ENCODE peak calls at places on chromosomes 11 and 22, in five cellular contexts. One of them, this sample, is unnamed.

GRCh38 chr11:114111369-114112042 is 52.0 kb downstream of the ZBTB16 start:
- DNase-seq in IMR-90: no peak
- DNase-seq in GM12878: no peak
- DNase-seq in K562: no peak
- DNase-seq in A549: no peak
- DNase-seq in this sample: no peak

GRCh38 chr11:9838961-9839360 is 175.1 kb downstream of the SWAP70 start:
- DNase-seq in IMR-90: no peak
- DNase-seq in GM12878: peak
- DNase-seq in K562: no peak
- DNase-seq in A549: no peak
- DNase-seq in this sample: no peak

GRCh38 chr11:76742912-76743311 is 40.2 kb upstream of the TSKU start:
- DNase-seq in IMR-90: peak
- DNase-seq in GM12878: no peak
- DNase-seq in K562: no peak
- DNase-seq in A549: no peak
- DNase-seq in this sample: no peak

GRCh38 chr22:32050678-32051515 is 7.8 kb downstream of the SLC5A1 start:
- DNase-seq in IMR-90: peak
- DNase-seq in GM12878: peak
- DNase-seq in K562: peak
- DNase-seq in A549: peak
- DNase-seq in this sample: no peak

GRCh38 chr11:83272627-83273026 is 13.5 kb downstream of the CCDC90B start:
- DNase-seq in IMR-90: peak
- DNase-seq in GM12878: no peak
- DNase-seq in K562: no peak
- DNase-seq in A549: no peak
- DNase-seq in this sample: no peak

GRCh38 chr22:37198290-37199102 is 10.4 kb upstream of the C1QTNF6 start:
- DNase-seq in IMR-90: peak
- DNase-seq in GM12878: no peak
- DNase-seq in K562: peak
- DNase-seq in A549: peak
- DNase-seq in this sample: peak

GRCh38 chr11:19367051-19367709 is 126.4 kb upstream of the E2F8 start:
- DNase-seq in IMR-90: peak
- DNase-seq in GM12878: no peak
- DNase-seq in K562: no peak
- DNase-seq in A549: no peak
- DNase-seq in this sample: no peak

GRCh38 chr11:59705281-59705680 is 8.4 kb downstream of the OR10V1 start:
- DNase-seq in IMR-90: peak
- DNase-seq in GM12878: no peak
- DNase-seq in K562: no peak
- DNase-seq in A549: no peak
- DNase-seq in this sample: no peak

GRCh38 chr11:87778341-87778740 is 396.9 kb downstream of the RAB38 start:
- DNase-seq in IMR-90: no peak
- DNase-seq in GM12878: no peak
- DNase-seq in K562: no peak
- DNase-seq in A549: no peak
- DNase-seq in this sample: no peak

GRCh38 chr22:40808018-40808841 is 10.9 kb downstream of the SLC25A17 start:
- DNase-seq in IMR-90: peak
- DNase-seq in GM12878: no peak
- DNase-seq in K562: no peak
- DNase-seq in A549: no peak
- DNase-seq in this sample: no peak

GRCh38 chr22:24758164-24758799 is 16.2 kb downstream of the PIWIL3 start:
- DNase-seq in IMR-90: peak
- DNase-seq in GM12878: no peak
- DNase-seq in K562: peak
- DNase-seq in A549: peak
- DNase-seq in this sample: peak

GRCh38 chr11:70496591-70497535 is 98.5 kb downstream of the CTTN start:
- DNase-seq in IMR-90: no peak
- DNase-seq in GM12878: no peak
- DNase-seq in K562: no peak
- DNase-seq in A549: no peak
- DNase-seq in this sample: no peak

GRCh38 chr22:47472636-47473035 is 710.2 kb downstream of the TBC1D22A start:
- DNase-seq in IMR-90: no peak
- DNase-seq in GM12878: no peak
- DNase-seq in K562: no peak
- DNase-seq in A549: no peak
- DNase-seq in this sample: no peak

GRCh38 chr11:128302425-128303186 is 284.8 kb downstream of the ETS1 start:
- DNase-seq in IMR-90: no peak
- DNase-seq in GM12878: peak
- DNase-seq in K562: no peak
- DNase-seq in A549: no peak
- DNase-seq in this sample: peak

GRCh38 chr11:58934945-58935513 is 4.3 kb upstream of the GLYATL1 start:
- DNase-seq in IMR-90: no peak
- DNase-seq in GM12878: no peak
- DNase-seq in K562: no peak
- DNase-seq in A549: no peak
- DNase-seq in this sample: no peak

GRCh38 chr11:3169952-3170755 is 5.0 kb upstream of the OSBPL5 start:
- DNase-seq in IMR-90: peak
- DNase-seq in GM12878: no peak
- DNase-seq in K562: no peak
- DNase-seq in A549: no peak
- DNase-seq in this sample: no peak

GRCh38 chr11:72293391-72293790 is 49.4 kb upstream of the PHOX2A start:
- DNase-seq in IMR-90: no peak
- DNase-seq in GM12878: no peak
- DNase-seq in K562: no peak
- DNase-seq in A549: no peak
- DNase-seq in this sample: no peak

GRCh38 chr11:69249641-69250502 is 44.1 kb upstream of the MYEOV start:
- DNase-seq in IMR-90: peak
- DNase-seq in GM12878: no peak
- DNase-seq in K562: no peak
- DNase-seq in A549: no peak
- DNase-seq in this sample: no peak

GRCh38 chr11:47216141-47216798 is 1.5 kb downstream of the DDB2 start:
- DNase-seq in IMR-90: peak
- DNase-seq in GM12878: peak
- DNase-seq in K562: peak
- DNase-seq in A549: peak
- DNase-seq in this sample: peak
- TF ChIP-seq RCOR1 in IMR-90: no peak
- TF ChIP-seq RCOR1 in GM12878: no peak
- TF ChIP-seq RCOR1 in K562: no peak
- TF ChIP-seq RCOR1 in A549: no peak
- TF ChIP-seq RCOR1 in this sample: no peak

GRCh38 chr11:17542249-17542648 is 2.0 kb downstream of the USH1C start:
- DNase-seq in IMR-90: no peak
- DNase-seq in GM12878: no peak
- DNase-seq in K562: no peak
- DNase-seq in A549: peak
- DNase-seq in this sample: no peak

GRCh38 chr11:17546240-17546639 is 819 bp upstream of the OTOG start:
- DNase-seq in IMR-90: no peak
- DNase-seq in GM12878: no peak
- DNase-seq in K562: no peak
- DNase-seq in A549: no peak
- DNase-seq in this sample: no peak

GRCh38 chr11:17543574-17544180 is 539 bp downstream of the USH1C start:
- DNase-seq in IMR-90: no peak
- DNase-seq in GM12878: no peak
- DNase-seq in K562: no peak
- DNase-seq in A549: no peak
- DNase-seq in this sample: no peak

GRCh38 chr11:17543041-17543440 is 1.2 kb downstream of the USH1C start:
- DNase-seq in IMR-90: no peak
- DNase-seq in GM12878: no peak
- DNase-seq in K562: no peak
- DNase-seq in A549: no peak
- DNase-seq in this sample: no peak

DNA sequence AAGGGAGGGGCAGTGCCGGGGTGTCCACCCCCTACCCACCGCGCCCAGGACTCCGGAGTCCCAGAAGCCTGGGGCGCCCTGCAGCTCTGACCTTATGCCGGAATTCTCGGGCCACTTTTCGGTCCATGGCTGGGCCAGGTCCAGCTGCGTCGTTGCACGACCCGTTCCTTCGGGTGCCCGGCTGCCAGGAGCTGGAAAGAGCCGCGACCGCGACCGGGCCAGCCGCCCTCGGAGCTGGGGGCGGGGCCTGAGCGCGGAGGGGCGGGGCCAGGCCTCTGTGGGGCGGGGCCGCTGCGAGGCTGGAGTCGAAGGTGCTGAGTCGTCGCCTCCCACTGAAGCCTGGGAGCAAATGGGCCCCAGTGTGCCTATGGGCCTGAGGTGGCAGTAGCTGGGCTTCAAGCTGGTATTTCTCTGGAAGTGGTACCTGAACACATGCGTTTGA is at the start of gene USH1C:
- DNase-seq in IMR-90: no peak
- DNase-seq in GM12878: no peak
- DNase-seq in K562: peak
- DNase-seq in A549: peak
- DNase-seq in this sample: peak
- TF ChIP-seq RCOR1 in IMR-90: no peak
- TF ChIP-seq RCOR1 in GM12878: no peak
- TF ChIP-seq RCOR1 in K562: no peak
- TF ChIP-seq RCOR1 in A549: no peak
- TF ChIP-seq RCOR1 in this sample: no peak

DNA sequence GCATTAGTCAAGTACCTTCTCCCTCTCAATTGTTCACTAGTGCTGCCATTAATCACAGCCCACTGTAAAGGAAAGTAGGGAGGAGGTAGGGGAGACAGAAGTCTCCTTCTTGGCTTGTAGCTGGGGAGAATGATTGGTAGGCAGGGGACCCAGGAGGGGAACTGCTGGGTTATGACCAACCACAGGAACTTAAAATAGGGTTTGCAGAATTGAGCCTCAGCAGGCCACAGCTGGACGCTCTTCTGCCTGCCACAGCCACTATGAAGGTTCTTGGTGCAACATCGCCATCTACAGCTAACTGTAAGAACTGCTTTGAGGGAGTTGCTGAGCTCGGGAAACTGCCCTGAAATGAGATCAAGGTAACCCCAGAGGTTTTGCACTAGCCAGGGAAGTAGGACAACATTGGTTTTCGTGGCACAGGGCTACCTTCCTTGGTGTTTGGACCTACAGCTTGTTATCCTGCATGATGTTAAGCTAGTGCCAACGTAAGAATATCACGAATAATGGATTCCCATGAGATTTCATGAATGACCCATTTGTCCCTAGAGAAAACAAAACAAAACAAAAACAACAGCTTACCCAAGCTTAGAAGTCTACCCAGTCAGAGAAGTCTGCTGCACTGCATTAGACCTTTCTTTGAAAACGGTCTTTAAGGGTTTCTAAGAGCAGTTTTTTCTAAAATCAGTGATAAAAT is 787.1 kb upstream of the API5 start:
- DNase-seq in IMR-90: no peak
- DNase-seq in GM12878: peak
- DNase-seq in K562: peak
- DNase-seq in A549: peak
- DNase-seq in this sample: peak
- TF ChIP-seq RCOR1 in IMR-90: no peak
- TF ChIP-seq RCOR1 in GM12878: no peak
- TF ChIP-seq RCOR1 in K562: no peak
- TF ChIP-seq RCOR1 in A549: no peak
- TF ChIP-seq RCOR1 in this sample: no peak

DNA sequence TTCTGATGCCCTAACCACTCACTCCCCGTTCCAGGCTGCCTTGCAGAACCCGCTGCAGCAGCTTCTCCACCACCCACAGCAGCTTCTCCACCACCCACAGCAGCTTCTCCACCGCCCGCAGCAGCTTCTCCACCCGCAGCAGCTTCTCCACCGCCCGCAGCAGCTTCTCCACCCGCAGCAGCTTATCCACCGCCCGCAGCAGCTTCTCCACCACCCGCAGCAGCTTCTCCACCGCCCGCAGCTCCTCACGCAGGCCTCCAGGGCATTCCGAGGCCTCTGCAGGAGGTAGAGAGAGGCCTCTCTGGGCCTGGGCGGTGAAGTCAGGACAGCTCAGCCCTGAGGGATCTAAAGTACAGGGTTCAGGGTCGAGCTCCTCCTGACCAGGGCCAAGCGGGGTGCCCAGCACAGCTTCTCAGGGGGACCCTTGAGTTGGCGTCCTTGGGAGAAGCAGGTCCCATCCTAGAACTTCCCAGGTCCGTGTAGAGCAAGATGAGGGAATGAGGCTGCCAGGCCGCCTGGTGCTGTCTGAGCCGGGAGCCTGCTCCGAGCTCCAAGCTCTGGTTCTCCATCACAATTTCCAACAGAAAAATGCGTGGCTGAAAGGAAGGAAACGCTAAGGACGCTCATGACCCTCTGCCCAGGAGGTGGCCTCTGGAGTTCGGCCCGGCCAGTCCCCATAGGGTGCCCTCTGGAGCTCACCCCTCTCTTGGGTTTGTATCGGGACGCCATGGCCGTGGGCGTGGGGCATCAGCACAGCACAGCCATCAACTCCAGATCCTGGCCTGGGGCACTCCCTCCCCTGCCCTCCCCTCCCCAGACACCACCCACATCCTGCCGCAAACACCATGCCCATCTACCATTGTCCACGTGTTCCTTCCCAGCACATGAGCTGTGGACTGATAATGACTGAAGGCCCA is 528.6 kb downstream of the BRD1 start:
- DNase-seq in IMR-90: no peak
- DNase-seq in GM12878: no peak
- DNase-seq in K562: no peak
- DNase-seq in A549: no peak
- DNase-seq in this sample: no peak
- TF ChIP-seq RCOR1 in IMR-90: no peak
- TF ChIP-seq RCOR1 in GM12878: no peak
- TF ChIP-seq RCOR1 in K562: no peak
- TF ChIP-seq RCOR1 in A549: no peak
- TF ChIP-seq RCOR1 in this sample: no peak

GRCh38 chr11:6736495-6737121 is 35.2 kb downstream of the OR2AG2 start:
- DNase-seq in IMR-90: no peak
- DNase-seq in GM12878: no peak
- DNase-seq in K562: no peak
- DNase-seq in A549: no peak
- DNase-seq in this sample: no peak
- TF ChIP-seq RCOR1 in IMR-90: no peak
- TF ChIP-seq RCOR1 in GM12878: no peak
- TF ChIP-seq RCOR1 in K562: no peak
- TF ChIP-seq RCOR1 in A549: no peak
- TF ChIP-seq RCOR1 in this sample: no peak

This sample was measured in SK-N-SH.